ENCODE peak calls at places on chromosomes 11 and 22, in nine cellular contexts. D is B cell, H is tibial artery, Z is left ventricle myocardium inferior, U is thoracic aorta, S is A673, R is dorsolateral prefrontal cortex, G is vagina, I is heart right ventricle. N is an unnamed sample.

GRCh38 chr22:38796262-38796957 is 2.5 kb upstream of the DNAL4 start:
- DNase-seq in Z (no peak), H (no peak), G (no peak), S (peak), U (no peak), R (no peak), I (no peak), D (no peak), N (no peak)

GRCh38 chr11:47587039-47587675 is 679 bp downstream of the FAM180B start:
- DNase-seq in I (no peak), Z (no peak), R (no peak), U (no peak), H (no peak), G (no peak), S (no peak), D (no peak), N (no peak)

GRCh38 chr22:33969052-33969451 is 48.8 kb upstream of the LARGE1 start:
- DNase-seq in U (no peak), Z (no peak), R (no peak), S (no peak), G (no peak), D (no peak), H (no peak), I (no peak), N (no peak)

GRCh38 chr11:94845622-94846021 is 77.5 kb downstream of the AMOTL1 start:
- DNase-seq in R (no peak), S (no peak), D (no peak), H (no peak), G (no peak), I (no peak), U (no peak), Z (no peak), N (no peak)

GRCh38 chr11:105923814-105924213 is 98.2 kb downstream of the MSANTD4 start:
- DNase-seq in I (no peak), H (no peak), R (no peak), D (no peak), G (no peak), Z (no peak), S (no peak), U (no peak), N (no peak)

GRCh38 chr11:96337541-96338530 is 5.2 kb downstream of the MAML2 start:
- DNase-seq in G (no peak), U (no peak), S (peak), D (peak), H (no peak), Z (peak), R (no peak), I (no peak), N (no peak)

GRCh38 chr11:6646631-6647281 is 8.9 kb downstream of the DCHS1 start:
- DNase-seq in D (peak), H (no peak), Z (peak), U (no peak), I (peak), S (peak), G (no peak), R (no peak), N (no peak)

GRCh38 chr11:115170133-115170815 is 333.9 kb downstream of the CADM1 start:
- DNase-seq in G (peak), S (peak), U (no peak), H (no peak), I (no peak), Z (no peak), D (no peak), R (no peak), N (peak)

GRCh38 chr11:125494601-125494986 is 1.5 kb downstream of the FEZ1 start:
- DNase-seq in I (no peak), H (no peak), R (peak), G (no peak), D (no peak), S (no peak), U (no peak), Z (no peak), N (no peak)

GRCh38 chr11:34787348-34787747 is 128.8 kb downstream of the APIP start:
- DNase-seq in Z (no peak), S (no peak), H (no peak), G (no peak), R (no peak), I (no peak), U (no peak), D (no peak), N (no peak)

GRCh38 chr11:91947215-91947614 is 277.4 kb upstream of the FAT3 start:
- DNase-seq in H (peak), U (peak), I (no peak), S (peak), R (no peak), G (no peak), Z (no peak), D (no peak), N (no peak)

GRCh38 chr11:35143509-35144102 is 4.6 kb downstream of the CD44 start:
- DNase-seq in Z (no peak), G (no peak), S (no peak), U (no peak), H (no peak), I (no peak), R (no peak), D (no peak), N (no peak)

GRCh38 chr22:26585104-26585790 is 4.7 kb downstream of the TPST2 start:
- DNase-seq in U (no peak), I (peak), R (no peak), D (no peak), H (peak), S (peak), G (no peak), Z (peak), N (no peak)

GRCh38 chr22:20967697-20968201 is 694 bp downstream of the AIFM3 start:
- DNase-seq in R (no peak), D (no peak), G (no peak), S (no peak), I (no peak), U (no peak), H (no peak), Z (no peak), N (no peak)

GRCh38 chr11:70168405-70168754 is 34.7 kb upstream of the FADD start:
- DNase-seq in Z (no peak), S (no peak), H (no peak), U (no peak), G (no peak), R (no peak), I (no peak), D (no peak), N (no peak)

GRCh38 chr22:37508431-37508963 is 10.7 kb downstream of the CARD10 start:
- DNase-seq in U (no peak), G (no peak), Z (peak), S (no peak), I (peak), H (no peak), R (no peak), D (no peak), N (no peak)
- TF ChIP-seq CTCF in U (no peak), G (no peak), Z (peak), S (no peak), I (peak), H (no peak), R (no peak), D (no peak), N (no peak)

GRCh38 chr11:132264616-132265015 is 894.2 kb downstream of the NTM start:
- DNase-seq in H (no peak), U (no peak), G (no peak), I (no peak), S (no peak), Z (no peak), D (no peak), R (no peak), N (no peak)
- TF ChIP-seq CTCF in H (no peak), U (no peak), G (no peak), I (no peak), S (no peak), Z (no peak), D (no peak), R (no peak), N (no peak)

GRCh38 chr11:121648306-121648705 is 195.5 kb upstream of the SORL1-AS1 start:
- DNase-seq in Z (no peak), D (no peak), S (no peak), G (no peak), R (no peak), U (no peak), H (no peak), I (no peak), N (no peak)
- TF ChIP-seq CTCF in Z (no peak), D (no peak), S (no peak), G (no peak), R (no peak), U (no peak), H (no peak), I (no peak), N (peak)

GRCh38 chr11:66289548-66290331 is 797 bp upstream of the YIF1A start:
- DNase-seq in R (no peak), U (no peak), Z (peak), G (no peak), H (peak), S (peak), I (peak), D (peak), N (peak)

GRCh38 chr11:66287256-66288137 is 1.4 kb downstream of the YIF1A start:
- DNase-seq in Z (no peak), I (no peak), D (no peak), R (no peak), H (no peak), G (no peak), U (no peak), S (no peak), N (no peak)

GRCh38 chr11:66288138-66288865 is 641 bp downstream of the YIF1A start:
- DNase-seq in U (no peak), H (no peak), Z (peak), S (no peak), R (no peak), D (no peak), I (no peak), G (no peak), N (no peak)

GRCh38 chr11:66290332-66290629 is 1.3 kb upstream of the YIF1A start:
- DNase-seq in I (no peak), G (no peak), S (no peak), R (no peak), H (no peak), D (no peak), U (no peak), Z (no peak), N (no peak)

GRCh38 chr11:66288866-66289547 is at the start of gene YIF1A:
- DNase-seq in R (peak), G (peak), I (peak), S (peak), H (peak), U (peak), D (peak), Z (peak), N (peak)
- TF ChIP-seq CTCF in R (peak), G (peak), I (no peak), S (peak), H (no peak), U (no peak), D (peak), Z (peak), N (no peak)

N was measured in endothelial cell.